ENCODE peak calls at places on chromosomes 5 and 9, in ten cellular contexts. Y is mesenchymal stem cell, A is IMR-90, X is fibroblast of lung, Q is GM23338, Z is HepG2, B is neuronal stem cell, K is trophoblast cell, N is astrocyte, M is H9. T is an unnamed sample.

GRCh38 chr9:91089405-91090131 is 272.1 kb downstream of the AUH start:
- DNase-seq in Y (peak), A (peak), Z (peak), Q (peak), K (no peak), N (peak), B (no peak), M (no peak), X (peak), T (peak)

GRCh38 chr5:14685757-14686156 is 21.2 kb downstream of the OTULIN start:
- DNase-seq in A (peak), K (peak), B (peak), M (no peak), Z (peak), N (peak), Y (peak), Q (peak), X (peak), T (peak)

GRCh38 chr5:55241756-55242155 is 8.3 kb upstream of the CCNO start:
- DNase-seq in Y (no peak), K (no peak), N (no peak), B (no peak), A (no peak), X (no peak), Z (no peak), M (no peak), Q (peak), T (no peak)

GRCh38 chr5:137304227-137304874 is 194.8 kb downstream of the SPOCK1 start:
- DNase-seq in K (no peak), Z (no peak), B (no peak), X (no peak), M (no peak), Q (no peak), A (no peak), N (no peak), Y (no peak), T (no peak)

GRCh38 chr9:89797970-89798369 is 193.2 kb downstream of the GADD45G start:
- DNase-seq in A (no peak), X (no peak), Q (no peak), B (no peak), N (no peak), Y (no peak), Z (no peak), M (no peak), K (no peak), T (no peak)

GRCh38 chr9:105138306-105138801 is 106.1 kb upstream of the SLC44A1 start:
- DNase-seq in Y (peak), K (peak), Z (peak), X (peak), N (no peak), M (peak), A (no peak), Q (peak), B (no peak), T (no peak)

GRCh38 chr5:62281411-62281810 is 24.6 kb upstream of the KIF2A start:
- DNase-seq in Z (no peak), X (no peak), M (no peak), N (no peak), A (no peak), Q (no peak), K (no peak), Y (no peak), B (no peak), T (no peak)

GRCh38 chr5:34570721-34571379 is 85.3 kb upstream of the RAI14 start:
- DNase-seq in B (no peak), M (no peak), Z (no peak), Q (no peak), Y (peak), N (peak), K (no peak), X (peak), A (peak), T (peak)

GRCh38 chr9:3824589-3824988 is 298.8 kb upstream of the RFX3 start:
- DNase-seq in X (no peak), N (no peak), M (no peak), A (no peak), K (no peak), Z (no peak), B (no peak), Q (no peak), Y (no peak), T (no peak)

GRCh38 chr9:132878695-132879064 is at the start of gene SPACA9:
- DNase-seq in N (peak), Y (peak), Q (peak), A (peak), M (peak), B (peak), K (peak), Z (no peak), X (peak), T (peak)

GRCh38 chr5:136811551-136811950 is 446.2 kb upstream of the TRPC7 start:
- DNase-seq in X (peak), Q (no peak), B (no peak), Z (no peak), Y (peak), M (no peak), N (peak), K (no peak), A (peak), T (peak)

GRCh38 chr9:35771079-35771441 is 17.0 kb upstream of the MSMP start:
- DNase-seq in B (no peak), A (no peak), Y (no peak), K (no peak), X (no peak), M (no peak), N (no peak), Q (no peak), Z (no peak), T (no peak)

GRCh38 chr5:85646641-85647040 is 971.1 kb upstream of the COX7C start:
- DNase-seq in M (no peak), X (no peak), A (no peak), B (no peak), K (no peak), N (no peak), Z (no peak), Q (no peak), Y (no peak), T (no peak)

GRCh38 chr9:130450344-130451003 is 5.7 kb downstream of the ASS1 start:
- DNase-seq in A (no peak), B (no peak), N (no peak), Y (no peak), Q (peak), Z (peak), K (no peak), M (peak), X (no peak), T (no peak)

GRCh38 chr9:15357050-15357653 is 50.1 kb upstream of the TTC39B start:
- DNase-seq in Q (peak), N (no peak), A (no peak), Y (no peak), Z (peak), M (peak), K (no peak), B (no peak), X (no peak), T (no peak)

GRCh38 chr5:134140530-134141201 is 26.2 kb downstream of the TCF7 start:
- DNase-seq in M (peak), A (peak), N (peak), B (peak), Z (peak), Y (peak), Q (peak), X (peak), K (peak), T (peak)

GRCh38 chr9:70829591-70830265 is 291.7 kb downstream of the TRPM3 start:
- DNase-seq in Q (no peak), B (no peak), A (no peak), Z (no peak), N (no peak), Y (no peak), K (no peak), X (no peak), M (no peak), T (no peak)
- H3K27ac ChIP-seq in Q (no peak), B (no peak), A (no peak), Z (no peak), N (no peak), Y (no peak), K (no peak), X (no peak), M (no peak), T (no peak)

GRCh38 chr5:157550668-157551067 is 24.9 kb downstream of the ADAM19 start:
- DNase-seq in N (no peak), K (no peak), Y (no peak), B (no peak), A (peak), M (no peak), Q (no peak), X (no peak), Z (no peak), T (no peak)
- H3K4me2 ChIP-seq in N (peak), K (no peak), Y (no peak), B (no peak), A (no peak), M (no peak), Q (no peak), X (no peak), Z (no peak), T (no peak)

DNA sequence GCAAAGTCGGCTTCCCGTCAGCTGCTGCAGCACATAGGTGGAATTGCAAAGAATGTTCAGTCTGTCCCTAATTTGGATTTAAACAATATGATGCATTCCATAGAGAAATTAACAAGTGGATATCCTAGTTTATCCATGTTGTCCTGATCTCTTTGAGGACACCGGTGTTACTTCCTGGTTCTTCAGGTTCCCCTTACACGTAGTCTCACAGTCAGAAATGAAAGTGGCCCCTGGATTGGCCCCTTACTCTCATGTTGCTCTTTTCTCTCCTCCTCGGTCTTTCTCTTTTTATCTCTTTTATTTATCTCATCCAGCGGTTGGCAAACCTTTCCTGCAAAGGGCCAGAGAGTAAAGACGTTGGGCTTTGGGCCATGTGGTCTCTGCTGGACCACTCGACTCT is 265.1 kb downstream of the GAS1 start:
- DNase-seq in B (no peak), M (no peak), N (no peak), Q (no peak), Z (no peak), Y (no peak), X (no peak), K (no peak), A (no peak), T (no peak)
- H2AFZ ChIP-seq in B (no peak), M (no peak), N (no peak), Q (peak), Z (no peak), Y (no peak), X (no peak), K (no peak), A (no peak), T (no peak)

DNA sequence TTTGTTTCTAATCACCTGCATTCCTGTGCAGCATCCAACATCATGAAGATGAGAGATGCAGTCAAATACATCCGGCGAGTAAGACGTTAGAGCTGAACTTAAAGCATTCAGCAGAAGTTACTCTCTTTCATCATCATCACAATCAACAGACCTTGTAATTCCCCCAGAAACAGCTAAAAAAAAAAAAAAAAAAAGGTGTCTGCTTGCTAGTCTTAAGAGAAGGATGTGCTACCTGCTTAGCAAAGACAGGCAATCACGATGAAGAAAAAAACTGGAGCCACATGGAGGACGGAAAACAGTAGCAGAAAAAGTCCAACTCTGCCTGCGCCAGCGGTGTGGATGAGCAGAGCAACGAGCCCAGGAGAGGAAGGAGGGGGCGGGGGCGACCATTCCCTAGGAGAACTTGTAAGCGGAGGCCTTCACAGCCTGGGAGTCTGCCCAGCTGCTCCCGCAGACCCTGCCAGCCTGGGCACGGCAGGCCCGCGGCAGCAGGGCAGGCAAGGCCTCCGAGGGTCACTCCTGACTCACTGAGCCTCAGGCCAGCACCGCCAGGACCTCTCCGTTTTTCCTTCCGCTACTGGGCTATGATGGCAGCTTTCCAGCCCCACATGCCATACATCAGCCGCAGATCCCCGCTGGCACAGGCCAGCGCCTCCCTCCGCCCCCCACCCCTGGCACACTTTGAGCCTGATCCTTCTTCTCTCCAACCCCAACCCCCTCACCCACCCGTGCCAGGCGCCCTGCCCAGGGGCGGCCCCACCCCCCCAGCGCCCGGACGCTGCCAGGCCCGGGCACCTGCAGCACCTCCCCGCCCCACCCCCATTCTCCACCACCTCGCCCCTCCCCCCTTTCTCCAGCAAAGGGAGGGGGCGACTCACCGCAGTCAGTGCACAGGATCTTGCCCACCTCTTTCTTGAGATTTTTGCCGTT is 1.3 kb downstream of the NRG2 start:
- DNase-seq in K (peak), Z (no peak), M (peak), N (peak), X (peak), Q (peak), A (peak), Y (peak), B (no peak), T (peak)
- H3K27ac ChIP-seq in K (no peak), Z (no peak), M (no peak), N (no peak), X (no peak), Q (no peak), A (no peak), Y (no peak), B (no peak), T (no peak)

DNA sequence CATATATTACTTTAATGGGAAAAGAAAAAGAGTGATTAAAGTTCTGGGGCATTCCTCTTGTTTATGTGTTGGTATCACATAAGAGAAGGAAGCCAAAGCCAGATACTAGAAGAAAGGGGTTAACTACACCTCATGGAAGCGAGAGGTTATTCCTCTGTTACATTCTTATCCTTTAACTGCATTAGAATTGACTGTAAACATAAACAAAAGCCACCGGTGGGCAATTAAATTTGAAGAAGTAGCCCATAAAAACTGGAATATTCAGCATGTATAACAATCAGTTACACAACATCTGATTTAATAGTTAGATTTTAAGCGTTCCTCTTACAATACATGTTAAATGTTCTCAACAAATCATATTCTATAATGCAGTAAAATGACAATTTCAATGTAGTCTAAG is 18.8 kb downstream of the POU5F2 start:
- DNase-seq in Q (no peak), N (no peak), Y (no peak), X (no peak), B (no peak), M (no peak), Z (no peak), K (no peak), A (no peak), T (no peak)
- H3K4me2 ChIP-seq in Q (peak), N (no peak), Y (no peak), X (no peak), B (no peak), M (no peak), Z (no peak), K (no peak), A (no peak), T (no peak)

GRCh38 chr5:76652809-76653414 is 29.7 kb upstream of the F2RL2 start:
- DNase-seq in N (no peak), X (no peak), K (no peak), Z (no peak), M (no peak), A (no peak), Y (no peak), Q (no peak), B (no peak), T (no peak)
- H2AFZ ChIP-seq in N (no peak), X (no peak), K (no peak), Z (no peak), M (no peak), A (no peak), Y (no peak), Q (no peak), B (no peak), T (no peak)

DNA sequence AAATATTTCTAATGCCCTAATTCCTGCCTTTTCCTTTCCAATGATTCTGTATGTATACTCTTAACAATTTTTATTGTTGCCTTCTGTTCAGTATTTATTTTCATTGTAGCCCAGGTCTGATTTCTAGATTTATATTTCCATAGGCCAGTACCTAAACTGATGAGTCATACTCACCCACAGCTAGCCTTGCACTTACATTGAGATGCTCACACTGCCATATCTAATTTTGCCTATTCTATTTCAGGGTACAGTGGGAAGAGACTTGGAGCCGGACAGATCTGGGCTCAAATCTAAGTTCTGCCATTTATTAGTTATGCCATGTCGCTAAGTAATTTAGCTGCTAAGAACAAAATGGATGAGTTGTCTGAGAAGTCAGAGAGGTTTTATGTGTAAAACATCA is 62.2 kb upstream of the CDK5RAP2 start:
- DNase-seq in B (no peak), Q (no peak), Y (peak), Z (no peak), N (peak), X (peak), M (no peak), K (no peak), A (peak), T (no peak)
- H3K27ac ChIP-seq in B (no peak), Q (no peak), Y (no peak), Z (no peak), N (no peak), X (no peak), M (no peak), K (no peak), A (no peak), T (no peak)

DNA sequence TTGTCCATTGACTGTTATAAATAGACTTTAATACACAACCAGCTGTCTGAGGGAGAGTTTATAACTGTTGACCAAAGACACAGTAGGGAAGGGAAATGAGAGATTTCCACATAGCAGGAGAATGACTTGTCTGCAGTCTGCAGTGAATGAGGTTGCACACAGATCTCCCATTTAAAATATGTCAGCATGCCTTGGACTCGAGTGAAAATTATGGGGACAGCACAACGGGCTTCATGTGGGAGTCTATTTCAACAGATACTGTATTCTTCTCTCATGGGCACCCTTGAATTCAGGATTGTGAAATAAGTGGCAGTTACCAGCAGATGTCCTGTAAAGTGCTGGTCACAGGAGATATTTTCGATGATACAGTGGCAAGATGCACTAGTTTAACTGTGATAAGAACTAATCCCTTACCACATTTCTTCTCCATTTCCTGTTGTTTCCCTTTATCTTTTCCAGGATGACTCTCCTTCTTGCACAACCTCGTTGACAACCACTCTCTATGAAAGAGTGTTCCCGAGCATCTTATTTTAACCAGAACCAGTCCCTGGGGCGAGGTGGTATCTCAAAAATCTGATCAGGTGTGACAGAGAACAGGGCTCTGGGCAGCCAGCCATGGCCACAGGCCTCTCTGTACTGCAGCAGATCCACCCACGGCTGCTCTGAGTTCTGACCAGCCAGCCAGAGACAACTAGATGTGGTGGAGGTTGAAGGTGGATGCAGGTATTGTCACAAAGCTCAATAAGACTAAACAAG is 51.5 kb upstream of the MAP3K1 start:
- DNase-seq in Y (peak), M (no peak), N (peak), K (peak), X (peak), Q (no peak), B (no peak), Z (peak), A (peak), T (peak)
- H3K4me2 ChIP-seq in Y (no peak), M (no peak), N (no peak), K (peak), X (no peak), Q (no peak), B (no peak), Z (peak), A (peak), T (peak)

DNA sequence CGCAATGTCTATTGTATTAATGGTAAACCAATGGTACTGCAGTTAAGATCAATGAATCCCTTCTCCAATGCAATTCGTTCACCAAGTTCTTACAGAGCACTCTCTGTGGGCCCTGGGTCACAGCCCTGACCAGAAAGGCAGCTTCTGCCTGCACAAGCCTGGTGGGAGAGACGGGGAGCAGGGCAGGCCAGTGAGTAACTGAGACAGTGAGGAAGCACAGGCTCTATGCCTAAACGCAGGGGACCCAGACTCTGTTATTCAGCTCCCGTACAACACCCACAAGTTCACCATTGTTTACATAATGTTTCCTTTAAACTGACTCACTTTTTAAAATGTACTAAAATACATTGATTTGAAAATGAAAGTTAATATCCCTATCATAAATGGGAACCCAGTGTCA is 40.5 kb upstream of the CTSL start:
- DNase-seq in Z (no peak), M (peak), Y (peak), A (peak), X (peak), K (no peak), B (no peak), N (peak), Q (no peak), T (no peak)
- H2AFZ ChIP-seq in Z (no peak), M (no peak), Y (no peak), A (peak), X (no peak), K (no peak), B (no peak), N (no peak), Q (no peak), T (no peak)

GRCh38 chr9:136545966-136546696 is at the start of gene NOTCH1:
- DNase-seq in Q (peak), B (peak), Y (peak), X (peak), N (peak), K (peak), A (peak), M (peak), Z (peak), T (peak)
- H3K27ac ChIP-seq in Q (peak), B (peak), Y (peak), X (peak), N (peak), K (peak), A (peak), M (no peak), Z (no peak), T (peak)